ENCODE peak calls at places on chromosomes 11 and 22, in five cellular contexts. N is body of pancreas, F is cardiac muscle cell, U is left ventricle myocardium inferior, B is kidney. C is an unnamed sample. For H3K4me1, the result is how much of the 10 kb centered on the place peaks cover.

GRCh38 chr22:47197735-47198500 is 435.5 kb downstream of the TBC1D22A start:
- DNase-seq in N (no peak), U (no peak), F (no peak), B (peak), C (no peak)

GRCh38 chr22:19578180-19579004 is 54.2 kb upstream of the CLDN5 start:
- DNase-seq in B (no peak), F (no peak), N (no peak), U (no peak), C (no peak)

GRCh38 chr22:30425616-30426394 is at the start of gene MTFP1:
- DNase-seq in U (peak), F (peak), N (peak), B (peak), C (peak)

GRCh38 chr11:69449320-69450063 is 32.0 kb upstream of the LINC01488 start:
- DNase-seq in F (peak), B (peak), N (peak), U (peak), C (no peak)

GRCh38 chr11:14089690-14090462 is 127.4 kb downstream of the SPON1 start:
- DNase-seq in U (no peak), B (no peak), N (no peak), F (no peak), C (no peak)

GRCh38 chr11:30586251-30587144 is at the start of gene MPPED2:
- DNase-seq in F (peak), U (peak), N (peak), B (peak), C (no peak)

GRCh38 chr11:69216609-69217008 is 60.9 kb downstream of the SMIM38 start:
- DNase-seq in N (peak), U (no peak), B (peak), F (no peak), C (no peak)

GRCh38 chr22:50576070-50576469 is 2.2 kb downstream of the CPT1B start:
- DNase-seq in N (no peak), F (peak), B (no peak), U (no peak), C (peak)

GRCh38 chr22:17772249-17772962 is 1.9 kb downstream of the BID start:
- DNase-seq in N (peak), U (no peak), B (peak), F (no peak), C (no peak)

GRCh38 chr22:44460287-44461082 is 37.5 kb downstream of the RTL6 start:
- DNase-seq in F (no peak), N (no peak), U (no peak), B (no peak), C (no peak)

GRCh38 chr22:39520874-39521857 is 804 bp downstream of the ATF4 start:
- DNase-seq in U (peak), B (peak), N (peak), F (peak), C (peak)

GRCh38 chr11:87180743-87181142 is 143.0 kb downstream of the TMEM135 start:
- DNase-seq in N (no peak), U (no peak), F (no peak), B (no peak), C (no peak)

GRCh38 chr11:33689089-33689488 is 11.5 kb downstream of the C11orf91 start:
- DNase-seq in N (no peak), U (no peak), B (no peak), F (no peak), C (no peak)

GRCh38 chr11:26704249-26704648 is 17.6 kb downstream of the SLC5A12 start:
- DNase-seq in N (no peak), B (no peak), U (no peak), F (no peak), C (peak)

GRCh38 chr11:108781921-108782320 is 117.1 kb downstream of the DDX10 start:
- DNase-seq in B (no peak), U (no peak), N (no peak), F (no peak), C (no peak)

GRCh38 chr11:120197254-120197891 is 13.5 kb upstream of the OAF start:
- DNase-seq in F (no peak), B (peak), N (no peak), U (no peak), C (peak)

GRCh38 chr11:114348200-114349191 is 51.8 kb downstream of the C11orf71 start:
- DNase-seq in F (peak), B (no peak), N (peak), U (no peak), C (peak)

GRCh38 chr22:46660604-46661201 is 40.5 kb downstream of the GRAMD4 start:
- DNase-seq in N (peak), F (no peak), U (no peak), B (peak), C (peak)

GRCh38 chr11:94400839-94401772 is at the start of gene GPR83:
- DNase-seq in B (peak), F (peak), N (no peak), U (peak), C (no peak)

GRCh38 chr11:5536482-5536881 is 11.9 kb downstream of the OR52H1 start:
- DNase-seq in B (no peak), N (no peak), F (no peak), U (no peak), C (no peak)

GRCh38 chr11:61489833-61490585 is 18.5 kb upstream of the LRRC10B start:
- DNase-seq in U (peak), N (no peak), B (peak), F (peak), C (peak)

GRCh38 chr22:41367680-41368542 is 13.8 kb upstream of the TEF start:
- DNase-seq in B (peak), F (no peak), N (peak), U (peak), C (no peak)

GRCh38 chr11:69979632-69980031 is 98.5 kb upstream of the ANO1 start:
- DNase-seq in U (no peak), F (no peak), B (peak), N (no peak), C (no peak)

GRCh38 chr11:102891736-102892135 is 17.0 kb upstream of the MMP12 start:
- DNase-seq in U (no peak), B (no peak), F (no peak), N (no peak), C (no peak)

GRCh38 chr22:47409501-47410275 is 647.2 kb downstream of the TBC1D22A start:
- DNase-seq in F (no peak), N (no peak), B (peak), U (no peak), C (no peak)

GRCh38 chr11:57277845-57278720 is 41.0 kb upstream of the APLNR start:
- DNase-seq in F (peak), B (peak), N (peak), U (peak), C (peak)

GRCh38 chr22:40401532-40401931 is 31.1 kb downstream of the SGSM3 start:
- DNase-seq in U (no peak), N (peak), F (no peak), B (no peak), C (no peak)

GRCh38 chr11:126636911-126637799 is 281.7 kb downstream of the ST3GAL4 start:
- DNase-seq in B (no peak), F (no peak), U (no peak), N (no peak), C (no peak)

GRCh38 chr11:130839950-130840666 is 76.2 kb downstream of the SNX19 start:
- DNase-seq in U (no peak), N (no peak), F (no peak), B (no peak), C (no peak)

GRCh38 chr22:42791721-42792452 is 65.2 kb downstream of the ARFGAP3 start:
- DNase-seq in B (peak), U (peak), F (no peak), N (peak), C (no peak)

GRCh38 chr11:130646881-130647280 is 198.4 kb downstream of the ADAMTS15 start:
- DNase-seq in U (no peak), F (no peak), N (no peak), B (no peak), C (no peak)

GRCh38 chr22:49053574-49053973 is 774.1 kb downstream of the BRD1 start:
- DNase-seq in F (no peak), N (no peak), U (no peak), B (no peak), C (no peak)

GRCh38 chr22:39405346-39406085 is 5.9 kb downstream of the TAB1 start:
- DNase-seq in B (peak), N (no peak), F (peak), U (no peak), C (no peak)

GRCh38 chr11:61567286-61568061 is 13.4 kb downstream of the SYT7 start:
- DNase-seq in N (peak), B (peak), U (peak), F (peak), C (peak)

GRCh38 chr11:93031386-93031785 is 61.9 kb downstream of the MTNR1B start:
- DNase-seq in B (no peak), U (no peak), F (no peak), N (no peak), C (no peak)

GRCh38 chr22:37062366-37062655 is 10.8 kb downstream of the KCTD17 start:
- DNase-seq in B (no peak), F (no peak), U (no peak), N (no peak), C (no peak)

DNA sequence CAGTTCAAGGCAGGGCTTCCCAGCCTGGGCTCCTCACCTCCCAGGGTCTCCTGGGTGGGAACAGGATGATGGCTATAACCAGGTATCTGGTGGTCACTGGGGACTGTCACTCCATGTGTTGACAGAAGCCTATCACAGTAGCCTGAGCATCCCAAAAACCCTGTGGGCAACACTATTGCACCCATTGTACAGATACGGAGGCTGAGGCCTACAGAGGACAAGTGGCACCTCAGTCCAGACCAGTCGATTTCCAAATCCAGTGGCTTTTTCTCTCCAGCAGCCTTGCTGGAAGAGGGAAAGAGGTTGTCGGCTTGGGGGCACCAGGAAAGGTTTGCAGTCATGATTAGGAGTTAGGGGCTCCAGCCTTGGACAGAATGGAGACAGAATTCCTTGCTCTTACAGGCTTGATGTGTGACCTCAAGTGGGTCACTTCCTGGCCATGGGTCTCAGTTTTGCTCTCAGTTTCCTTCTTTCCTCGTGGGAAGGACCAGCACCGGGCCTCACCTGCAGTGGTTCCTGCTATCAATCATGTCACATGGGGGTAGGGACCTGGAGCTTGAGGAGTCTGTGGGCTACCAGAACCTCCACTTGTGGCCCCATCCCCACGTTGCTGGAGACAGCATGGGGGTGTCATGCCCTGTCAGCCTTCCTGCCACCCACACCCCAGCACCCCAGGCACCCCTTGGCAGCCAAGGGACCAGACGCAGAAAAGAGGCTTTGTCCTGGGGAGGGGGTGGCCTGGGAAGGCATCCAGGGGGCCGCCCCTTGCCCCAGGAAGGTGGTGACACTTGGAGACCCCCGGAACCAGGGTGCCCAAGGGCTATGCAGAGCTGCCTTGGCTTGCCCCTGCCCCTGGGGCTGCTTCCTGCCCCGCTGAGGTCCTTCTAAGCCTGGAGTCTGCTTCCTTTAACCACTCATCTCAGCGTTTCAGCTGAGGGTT is 2.1 kb downstream of the EMID1 start:
- DNase-seq in F (no peak), B (no peak), U (no peak), N (no peak), C (no peak)
- H3K4me1 ChIP-seq in F (under half), B (under half), U (under half), N (under half), C (under half)

GRCh38 chr11:2917842-2918490 is 11.3 kb downstream of the PHLDA2 start:
- DNase-seq in U (no peak), B (peak), N (no peak), F (no peak), C (no peak)
- H3K4me3 ChIP-seq in U (no peak), B (no peak), N (no peak), F (no peak), C (no peak)

GRCh38 chr11:12770435-12770834 is 96.2 kb downstream of the TEAD1 start:
- DNase-seq in U (no peak), N (no peak), B (no peak), F (no peak), C (no peak)
- H3K4me1 ChIP-seq in U (half or more), N (under half), B (under half), F (under half), C (under half)

GRCh38 chr11:66409226-66409625 is 11.6 kb upstream of the NPAS4 start:
- DNase-seq in F (no peak), U (no peak), N (no peak), B (no peak), C (no peak)
- H3K4me3 ChIP-seq in F (peak), U (peak), N (no peak), B (no peak), C (no peak)

C was measured in small intestine.